ENCODE peak calls at places on chromosomes 12 and 14, in seven cellular contexts. One of them, this sample, is unnamed.

GRCh38 chr12:66118240-66118891 is 12.2 kb downstream of the LLPH start:
- DNase-seq in ELR: peak; percentile 77
- DNase-seq in cardiac septum: no peak
- DNase-seq in non-pigmented ciliary epithelial cell: no peak
- DNase-seq in fibroblast of mammary gland: peak; percentile 50
- DNase-seq in T-cell: no peak
- DNase-seq in nucleus accumbens: no peak
- DNase-seq in this sample: no peak

GRCh38 chr14:105926415-105927093 is 400.2 kb downstream of the TMEM121 start:
- DNase-seq in T-cell: no peak
- DNase-seq in fibroblast of mammary gland: no peak
- DNase-seq in non-pigmented ciliary epithelial cell: no peak
- DNase-seq in cardiac septum: peak; percentile 65
- DNase-seq in ELR: no peak
- DNase-seq in nucleus accumbens: no peak
- DNase-seq in this sample: no peak

GRCh38 chr14:55438066-55438683 is 2.2 kb downstream of the TBPL2 start:
- DNase-seq in fibroblast of mammary gland: peak; percentile 75
- DNase-seq in nucleus accumbens: no peak
- DNase-seq in ELR: peak; percentile 79
- DNase-seq in non-pigmented ciliary epithelial cell: no peak
- DNase-seq in T-cell: no peak
- DNase-seq in cardiac septum: no peak
- DNase-seq in this sample: peak; percentile 92

GRCh38 chr14:36518586-36519430 is 1.2 kb downstream of the NKX2-1 start:
- DNase-seq in nucleus accumbens: no peak
- DNase-seq in cardiac septum: no peak
- DNase-seq in fibroblast of mammary gland: no peak
- DNase-seq in T-cell: no peak
- DNase-seq in non-pigmented ciliary epithelial cell: no peak
- DNase-seq in ELR: no peak
- DNase-seq in this sample: no peak

GRCh38 chr14:55556929-55557623 is 22.9 kb upstream of the KTN1 start:
- DNase-seq in non-pigmented ciliary epithelial cell: peak; percentile 41
- DNase-seq in nucleus accumbens: no peak
- DNase-seq in ELR: peak; percentile 78
- DNase-seq in T-cell: no peak
- DNase-seq in fibroblast of mammary gland: peak; percentile 72
- DNase-seq in cardiac septum: peak; percentile 81
- DNase-seq in this sample: peak; percentile 99

GRCh38 chr14:81834308-81834707 is 300.7 kb upstream of the SEL1L start:
- DNase-seq in cardiac septum: no peak
- DNase-seq in T-cell: no peak
- DNase-seq in ELR: no peak
- DNase-seq in non-pigmented ciliary epithelial cell: no peak
- DNase-seq in fibroblast of mammary gland: no peak
- DNase-seq in nucleus accumbens: no peak
- DNase-seq in this sample: peak; percentile 13

GRCh38 chr14:61562321-61563161 is 132.8 kb upstream of the HIF1A start:
- DNase-seq in T-cell: no peak
- DNase-seq in non-pigmented ciliary epithelial cell: peak; percentile 100
- DNase-seq in nucleus accumbens: no peak
- DNase-seq in ELR: peak; percentile 100
- DNase-seq in fibroblast of mammary gland: peak; percentile 100
- DNase-seq in cardiac septum: no peak
- DNase-seq in this sample: peak; percentile 100

GRCh38 chr14:73776194-73776537 is 62.0 kb upstream of the PNMA1 start:
- DNase-seq in fibroblast of mammary gland: peak; percentile 78
- DNase-seq in T-cell: no peak
- DNase-seq in nucleus accumbens: no peak
- DNase-seq in non-pigmented ciliary epithelial cell: no peak
- DNase-seq in ELR: no peak
- DNase-seq in cardiac septum: no peak
- DNase-seq in this sample: no peak

GRCh38 chr12:67457136-67457535 is 188.0 kb downstream of the CAND1 start:
- DNase-seq in T-cell: no peak
- DNase-seq in cardiac septum: no peak
- DNase-seq in nucleus accumbens: no peak
- DNase-seq in ELR: no peak
- DNase-seq in non-pigmented ciliary epithelial cell: no peak
- DNase-seq in fibroblast of mammary gland: no peak
- DNase-seq in this sample: no peak

This sample was measured in PC-3.